ENCODE peak calls at places on chromosome 9, in ten cellular contexts. O is aorta; X is body of pancreas; G is lower lobe of right lung; R is CD8-positive, alpha-beta memory T cell; K is SK-MEL-5; U is cardiac fibroblast; Z is activated naive CD4-positive, alpha-beta T cell treated with anti-CD3 and anti-CD28 coated beads for 36 hours; I is naive B cell; L is occipital lobe. T is an unnamed sample.

GRCh38 chr9:93062364-93062763 is 3.9 kb downstream of the SUSD3 start:
- DNase-seq in O (no peak), X (no peak), G (peak; percentile 20), R (no peak), K (no peak), U (no peak), Z (peak; percentile 41), I (no peak), L (no peak), T (no peak)

GRCh38 chr9:100759166-100759565 is 181.3 kb downstream of the CAVIN4 start:
- DNase-seq in O (no peak), X (no peak), G (no peak), R (no peak), K (peak; percentile 87), U (no peak), Z (no peak), I (no peak), L (no peak), T (no peak)

GRCh38 chr9:76365028-76365427 is 29.2 kb downstream of the RFK start:
- DNase-seq in O (no peak), X (no peak), G (no peak), R (no peak), K (no peak), U (peak; percentile 43), Z (no peak), I (no peak), L (no peak), T (no peak)

GRCh38 chr9:81374881-81375280 is 314.5 kb downstream of the TLE1 start:
- DNase-seq in O (no peak), X (no peak), G (no peak), R (no peak), K (peak; percentile 88), U (peak; percentile 32), Z (no peak), I (no peak), L (no peak), T (no peak)

GRCh38 chr9:121360975-121361374 is 9.1 kb downstream of the STOM start:
- DNase-seq in O (no peak), X (no peak), G (no peak), R (no peak), K (no peak), U (peak; percentile 86), Z (no peak), I (no peak), L (no peak), T (no peak)

GRCh38 chr9:135281151-135281550 is 193.7 kb downstream of the OLFM1 start:
- DNase-seq in O (no peak), X (no peak), G (no peak), R (no peak), K (peak; percentile 10), U (no peak), Z (no peak), I (no peak), L (no peak), T (no peak)

GRCh38 chr9:32841314-32841713 is 58.0 kb downstream of the TMEM215 start:
- DNase-seq in O (no peak), X (no peak), G (no peak), R (no peak), K (no peak), U (no peak), Z (peak; percentile 5), I (no peak), L (no peak), T (no peak)

GRCh38 chr9:94865599-94866456 is 139.3 kb downstream of the AOPEP start:
- DNase-seq in O (peak; percentile 74), X (no peak), G (no peak), R (no peak), K (no peak), U (no peak), Z (no peak), I (no peak), L (no peak), T (peak; percentile 52)

GRCh38 chr9:131119600-131119999 is 5.8 kb upstream of the NUP214 start:
- DNase-seq in O (no peak), X (no peak), G (no peak), R (no peak), K (no peak), U (no peak), Z (no peak), I (no peak), L (no peak), T (no peak)

GRCh38 chr9:135857371-135857786 is 50.0 kb downstream of the CAMSAP1 start:
- DNase-seq in O (no peak), X (no peak), G (no peak), R (no peak), K (peak; percentile 9), U (peak; percentile 33), Z (no peak), I (no peak), L (no peak), T (no peak)

GRCh38 chr9:77927265-77927664 is 104.3 kb downstream of the GNAQ start:
- DNase-seq in O (no peak), X (no peak), G (no peak), R (no peak), K (no peak), U (peak; percentile 66), Z (no peak), I (no peak), L (no peak), T (no peak)

GRCh38 chr9:126569036-126569435 is 44.7 kb upstream of the LMX1B start:
- DNase-seq in O (no peak), X (no peak), G (no peak), R (no peak), K (no peak), U (peak; percentile 20), Z (no peak), I (no peak), L (no peak), T (no peak)

GRCh38 chr9:111525056-111525977 is at the start of gene ZNF483:
- DNase-seq in O (peak; percentile 85), X (peak; percentile 79), G (peak; percentile 85), R (peak; percentile 47), K (peak; percentile 87), U (peak; percentile 83), Z (peak; percentile 73), I (peak; percentile 34), L (peak; percentile 86), T (peak; percentile 88)

GRCh38 chr9:109640232-109641078 is 139.5 kb upstream of the PALM2AKAP2 start:
- DNase-seq in O (peak; percentile 70), X (peak; percentile 18), G (peak; percentile 50), R (no peak), K (no peak), U (peak; percentile 34), Z (no peak), I (no peak), L (peak; percentile 76), T (peak; percentile 79)